ENCODE peak calls at places on chromosome 11, in seven cellular contexts. L, Y, C, A, U, V and Q are unnamed samples.

GRCh38 chr11:66546368-66546965 is at the start of gene ACTN3:
- DNase-seq in L (peak), Y (no peak), C (no peak), A (no peak), U (no peak), V (peak), Q (no peak)

GRCh38 chr11:87405843-87406242 is 368.1 kb downstream of the TMEM135 start:
- DNase-seq in L (no peak), Y (no peak), C (no peak), A (no peak), U (no peak), V (no peak), Q (no peak)

GRCh38 chr11:132886335-132886734 is 646.0 kb downstream of the OPCML start:
- DNase-seq in L (no peak), Y (no peak), C (no peak), A (no peak), U (no peak), V (peak), Q (no peak)

GRCh38 chr11:104784684-104785460 is 113.4 kb downstream of the CASP12 start:
- DNase-seq in L (no peak), Y (no peak), C (no peak), A (no peak), U (no peak), V (no peak), Q (no peak)

GRCh38 chr11:71342951-71343827 is 90.8 kb upstream of the SHANK2 start:
- DNase-seq in L (no peak), Y (peak), C (no peak), A (peak), U (no peak), V (peak), Q (peak)

GRCh38 chr11:65297026-65297667 is 17.5 kb upstream of the CDC42EP2 start:
- DNase-seq in L (no peak), Y (no peak), C (no peak), A (no peak), U (no peak), V (no peak), Q (no peak)

GRCh38 chr11:100574894-100575769 is 112.0 kb upstream of the ARHGAP42 start:
- DNase-seq in L (no peak), Y (no peak), C (no peak), A (no peak), U (no peak), V (peak), Q (peak)

GRCh38 chr11:125016413-125016812 is 46.7 kb upstream of the SLC37A2 start:
- DNase-seq in L (no peak), Y (no peak), C (no peak), A (no peak), U (no peak), V (no peak), Q (no peak)

GRCh38 chr11:10021563-10021962 is 272.5 kb downstream of the SBF2 start:
- DNase-seq in L (no peak), Y (no peak), C (no peak), A (no peak), U (no peak), V (no peak), Q (no peak)

GRCh38 chr11:82790723-82791487 is 57.2 kb upstream of the FAM181B start:
- DNase-seq in L (no peak), Y (no peak), C (no peak), A (no peak), U (no peak), V (no peak), Q (no peak)

GRCh38 chr11:38005597-38005996 is 1407.6 kb upstream of the RAG2 start:
- DNase-seq in L (no peak), Y (no peak), C (no peak), A (no peak), U (no peak), V (peak), Q (no peak)

GRCh38 chr11:65573391-65574146 is 1.2 kb downstream of the FAM89B start:
- DNase-seq in L (peak), Y (no peak), C (no peak), A (no peak), U (no peak), V (no peak), Q (no peak)

GRCh38 chr11:68591719-68592118 is 92.6 kb upstream of the GAL start:
- DNase-seq in L (no peak), Y (no peak), C (no peak), A (no peak), U (no peak), V (no peak), Q (no peak)

GRCh38 chr11:111460752-111461305 is 51.4 kb downstream of the BTG4 start:
- DNase-seq in L (no peak), Y (no peak), C (no peak), A (no peak), U (no peak), V (no peak), Q (no peak)

GRCh38 chr11:20661445-20661844 is 7.9 kb upstream of the NELL1 start:
- DNase-seq in L (no peak), Y (no peak), C (no peak), A (no peak), U (no peak), V (no peak), Q (no peak)

GRCh38 chr11:37616291-37616690 is 1018.3 kb upstream of the RAG2 start:
- DNase-seq in L (no peak), Y (no peak), C (no peak), A (no peak), U (no peak), V (no peak), Q (no peak)

GRCh38 chr11:88363566-88364169 is 26.1 kb upstream of the CTSC start:
- DNase-seq in L (no peak), Y (no peak), C (no peak), A (no peak), U (no peak), V (peak), Q (no peak)

GRCh38 chr11:117281159-117281558 is 10.0 kb upstream of the BACE1-AS start:
- DNase-seq in L (no peak), Y (no peak), C (no peak), A (no peak), U (no peak), V (peak), Q (no peak)